ENCODE peak calls at places on chromosomes 2 and 18, in five cellular contexts. X is NB4; J is heart right ventricle; O is HFF-Myc; N is CD8-positive, alpha-beta T cell. R is an unnamed sample.

GRCh38 chr18:28115149-28115550 is 61.8 kb downstream of the CDH2 start:
- DNase-seq in J (no peak), X (no peak), O (peak), N (no peak), R (no peak)

GRCh38 chr2:85436836-85437487 is 18.4 kb downstream of the SH2D6 start:
- DNase-seq in O (no peak), J (no peak), N (no peak), X (no peak), R (no peak)

GRCh38 chr18:26442139-26442538 is 106.2 kb downstream of the KCTD1 start:
- DNase-seq in J (no peak), X (no peak), O (no peak), N (no peak), R (no peak)

GRCh38 chr2:70460333-70460732 is 93.3 kb downstream of the TGFA start:
- DNase-seq in X (no peak), J (no peak), N (no peak), O (no peak), R (no peak)

GRCh38 chr2:68345129-68345875 is 19.8 kb upstream of the PLEK start:
- DNase-seq in X (no peak), J (no peak), N (no peak), O (no peak), R (no peak)

GRCh38 chr18:26813043-26813442 is 52.5 kb downstream of the AQP4 start:
- DNase-seq in O (no peak), N (no peak), X (peak), J (no peak), R (no peak)

GRCh38 chr2:181780159-181781081 is 100.1 kb upstream of the NEUROD1 start:
- DNase-seq in O (no peak), N (no peak), X (no peak), J (no peak), R (no peak)

GRCh38 chr2:1601064-1601405 is 143.3 kb downstream of the PXDN start:
- DNase-seq in X (no peak), N (no peak), J (no peak), O (no peak), R (no peak)

GRCh38 chr2:871175-871727 is 79.4 kb upstream of the SNTG2 start:
- DNase-seq in J (no peak), O (no peak), X (no peak), N (no peak), R (no peak)

GRCh38 chr2:184596819-184597411 is 1.4 kb upstream of the ZNF804A start:
- DNase-seq in N (no peak), X (peak), O (no peak), J (no peak), R (no peak)

DNA sequence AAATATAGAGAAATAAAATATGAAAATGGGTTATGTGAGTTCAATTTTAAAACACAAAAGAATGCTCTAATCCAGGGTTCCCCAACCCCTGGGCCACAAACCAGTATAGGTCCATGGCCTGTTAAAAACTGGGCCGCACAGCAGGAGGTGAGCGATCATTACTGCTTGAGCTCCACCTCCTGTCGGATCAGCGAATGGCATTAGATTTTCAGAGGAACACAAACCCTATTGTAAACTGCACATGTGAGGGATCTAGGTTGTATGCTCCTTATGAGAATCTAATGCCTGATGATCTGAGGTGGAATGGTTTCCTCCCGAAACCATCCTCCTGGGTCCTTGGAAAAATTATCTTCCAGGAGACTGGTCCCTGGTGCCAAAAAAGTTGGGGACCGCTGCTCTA is 34.7 kb downstream of the TTR start:
- DNase-seq in O (no peak), J (no peak), X (no peak), N (no peak), R (no peak)
- TF ChIP-seq CTCF in O (no peak), J (no peak), X (no peak), N (no peak), R (no peak)

GRCh38 chr18:79353238-79353637 is 42.5 kb upstream of the NFATC1 start:
- DNase-seq in J (no peak), N (no peak), O (no peak), X (peak), R (no peak)
- TF ChIP-seq CTCF in J (no peak), N (no peak), O (peak), X (no peak), R (peak)

GRCh38 chr2:172168917-172169346 is 66.2 kb upstream of the DLX2 start:
- DNase-seq in O (no peak), J (no peak), N (no peak), X (peak), R (no peak)

GRCh38 chr2:172177581-172177980 is 74.9 kb upstream of the DLX2 start:
- DNase-seq in J (no peak), X (no peak), O (no peak), N (no peak), R (no peak)

GRCh38 chr2:172169611-172170010 is 66.9 kb upstream of the DLX2 start:
- DNase-seq in X (no peak), N (no peak), J (no peak), O (no peak), R (no peak)

GRCh38 chr2:172172513-172173217 is 70.0 kb upstream of the DLX2 start:
- DNase-seq in N (peak), J (peak), O (no peak), X (peak), R (peak)

DNA sequence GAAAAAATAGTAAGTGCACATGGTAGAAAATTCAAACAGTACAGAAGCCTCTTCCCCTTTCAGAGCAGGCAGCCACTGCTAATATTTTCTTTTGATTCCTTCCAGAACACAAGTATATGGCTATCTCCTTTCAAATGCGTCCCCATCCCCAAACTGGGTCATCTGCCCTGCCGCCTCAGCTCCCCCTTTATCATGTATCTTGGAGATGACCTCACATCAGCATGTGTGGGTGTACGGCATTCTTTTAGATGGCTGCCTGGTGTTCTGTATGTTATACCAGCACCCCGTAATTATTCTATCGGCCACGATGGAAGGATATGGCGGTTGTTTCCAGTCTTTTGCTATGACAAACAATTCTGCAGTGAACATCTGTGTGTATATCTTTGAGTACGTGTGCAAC is 70.6 kb upstream of the DLX2 start:
- DNase-seq in J (no peak), O (no peak), X (peak), N (no peak), R (no peak)
- TF ChIP-seq CTCF in J (no peak), O (no peak), X (no peak), N (no peak), R (no peak)

GRCh38 chr18:61006687-61007224 is 326.5 kb upstream of the CDH20 start:
- DNase-seq in N (no peak), J (no peak), O (no peak), X (no peak), R (no peak)
- TF ChIP-seq CTCF in N (no peak), J (no peak), O (no peak), X (no peak), R (no peak)

GRCh38 chr2:152038451-152038958 is 60.3 kb downstream of the CACNB4 start:
- DNase-seq in O (no peak), X (peak), J (peak), N (no peak), R (no peak)

GRCh38 chr2:152037711-152038110 is 61.1 kb downstream of the CACNB4 start:
- DNase-seq in X (no peak), J (peak), O (no peak), N (no peak), R (no peak)

GRCh38 chr2:152034257-152034801 is 64.5 kb downstream of the CACNB4 start:
- DNase-seq in X (no peak), J (no peak), O (no peak), N (no peak), R (no peak)

GRCh38 chr2:152033146-152033545 is 65.7 kb downstream of the CACNB4 start:
- DNase-seq in X (no peak), N (no peak), O (no peak), J (no peak), R (no peak)

DNA sequence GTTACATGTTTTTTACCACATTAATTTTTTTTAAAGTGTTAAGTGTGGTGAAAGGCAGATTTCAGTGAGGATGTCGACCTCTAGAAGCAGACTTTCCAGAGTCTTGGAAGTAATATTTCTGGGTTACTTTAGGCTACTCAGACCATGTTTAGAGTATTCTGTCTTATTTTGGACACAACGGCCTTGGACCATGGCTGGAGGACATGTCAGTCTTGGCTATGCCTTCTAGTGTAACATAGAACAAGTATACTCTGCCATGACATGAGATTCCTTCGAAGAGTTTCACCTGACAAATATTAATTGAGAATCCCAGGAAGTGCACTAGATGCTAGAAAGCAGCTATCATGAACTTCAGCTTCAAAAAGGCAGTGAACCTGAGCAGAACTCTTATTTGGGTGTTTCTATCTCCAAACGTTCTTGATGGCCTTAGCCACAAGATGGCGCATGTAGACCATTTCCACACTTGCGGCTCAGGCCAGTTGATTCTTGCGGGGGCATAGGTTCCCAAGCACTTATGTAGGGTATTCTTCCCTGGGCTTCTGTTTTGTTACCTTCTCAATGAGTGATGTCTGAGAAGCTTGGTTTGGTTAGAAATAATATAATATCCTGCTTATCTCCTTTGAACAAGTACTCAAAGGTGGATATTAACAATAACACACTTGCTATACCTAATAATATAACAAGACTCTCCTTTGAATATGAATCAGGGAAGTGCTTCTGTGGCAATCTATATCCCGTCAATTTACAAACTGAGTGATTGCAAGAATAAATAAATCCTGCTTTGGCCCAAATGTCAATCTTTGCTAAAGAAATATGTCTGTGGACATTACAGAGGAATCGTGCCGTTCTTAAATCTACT is 62.0 kb downstream of the CACNB4 start:
- DNase-seq in X (peak), O (peak), J (peak), N (peak), R (peak)
- TF ChIP-seq CTCF in X (peak), O (peak), J (peak), N (peak), R (peak)

GRCh38 chr2:206968139-206969086 is 29.1 kb downstream of the CPO start:
- DNase-seq in X (no peak), J (no peak), O (no peak), N (no peak), R (no peak)
- TF ChIP-seq CTCF in X (no peak), J (no peak), O (no peak), N (no peak), R (no peak)

GRCh38 chr2:152189622-152190495 is 14.3 kb upstream of the STAM2 start:
- DNase-seq in N (no peak), O (peak), J (no peak), X (peak), R (no peak)
- TF ChIP-seq CTCF in N (no peak), O (peak), J (peak), X (peak), R (peak)

DNA sequence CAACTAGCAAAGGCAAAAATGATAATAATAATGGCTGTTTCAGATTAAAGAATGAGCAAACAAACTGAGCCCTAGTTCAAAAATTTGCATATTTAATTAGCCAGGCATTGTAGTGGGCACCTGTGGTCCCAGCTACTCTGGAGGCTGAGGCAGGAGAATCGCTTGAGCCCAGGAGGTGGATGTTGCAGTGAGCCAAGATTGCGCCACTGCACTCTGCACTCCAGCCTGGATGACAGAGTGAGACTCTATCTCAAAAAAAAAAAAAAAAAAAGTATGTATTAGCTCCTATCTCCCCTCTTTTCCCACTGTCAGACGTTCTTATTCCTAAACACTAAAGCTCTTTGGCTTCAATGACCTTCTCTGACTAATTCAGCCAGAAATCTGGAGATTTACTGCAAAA is 3.8 kb upstream of the SRBD1 start:
- DNase-seq in X (no peak), O (no peak), J (no peak), N (no peak), R (no peak)
- TF ChIP-seq CTCF in X (no peak), O (no peak), J (no peak), N (no peak), R (no peak)

DNA sequence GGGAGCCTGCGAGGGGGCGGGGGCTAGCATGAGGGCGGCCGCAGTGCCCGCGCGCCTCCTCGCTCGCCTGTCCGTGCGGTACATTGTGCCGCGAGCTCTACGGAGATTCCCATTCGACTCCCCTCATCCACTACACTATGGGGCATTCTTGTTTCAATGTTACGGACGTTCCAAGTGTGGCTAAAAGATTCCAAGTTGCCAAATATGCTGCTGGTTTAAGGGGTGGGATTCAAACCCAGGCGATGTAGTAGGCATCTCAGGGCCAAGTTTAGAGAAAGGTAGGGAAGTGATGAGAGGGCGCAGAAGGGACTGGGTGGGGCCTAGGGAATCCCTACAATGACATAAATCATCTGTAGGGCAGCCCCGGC is 10.0 kb upstream of the CRYBA2 start:
- DNase-seq in N (no peak), J (no peak), X (no peak), O (no peak), R (no peak)
- TF ChIP-seq CTCF in N (no peak), J (no peak), X (no peak), O (peak), R (no peak)

R was measured in progenitor cell of endocrine pancreas.